ENCODE peak calls at places on chromosomes 11 and 22, in seven cellular contexts. K, N, A, W, D, Z and J are unnamed samples.

GRCh38 chr22:24894998-24895397 is 51.5 kb downstream of the LHFPL7 start:
- DNase-seq in K (no peak), A (peak; percentile 51), W (peak; percentile 57), Z (peak; percentile 56), N (no peak), D (peak; percentile 69), J (no peak)

GRCh38 chr11:76793834-76794291 is 10.7 kb downstream of the TSKU start:
- DNase-seq in N (no peak), D (no peak), W (no peak), Z (no peak), K (no peak), A (no peak), J (peak; percentile 55)

GRCh38 chr11:108241370-108242037 is 18.6 kb downstream of the ATM start:
- DNase-seq in N (no peak), W (no peak), K (no peak), A (no peak), Z (no peak), D (no peak), J (peak; percentile 65)

GRCh38 chr11:44681698-44682097 is 45.1 kb upstream of the TSPAN18 start:
- DNase-seq in A (peak; percentile 73), K (no peak), W (peak; percentile 33), N (no peak), Z (peak; percentile 20), D (no peak), J (no peak)

GRCh38 chr11:6670202-6670830 is 12.8 kb downstream of the MRPL17 start:
- DNase-seq in A (no peak), W (no peak), Z (no peak), K (no peak), D (no peak), N (no peak), J (no peak)

GRCh38 chr22:42080287-42080686 is 787 bp downstream of the SMDT1 start:
- DNase-seq in A (peak; percentile 41), W (peak; percentile 23), D (peak; percentile 17), Z (peak; percentile 46), N (no peak), K (peak; percentile 46), J (no peak)

GRCh38 chr11:34655335-34656008 is 34.6 kb downstream of the EHF start:
- DNase-seq in W (no peak), A (peak; percentile 85), K (no peak), N (no peak), D (peak; percentile 96), Z (peak; percentile 85), J (no peak)

GRCh38 chr11:128941573-128942271 is 949 bp downstream of the TP53AIP1 start:
- DNase-seq in K (no peak), D (no peak), W (no peak), Z (no peak), N (no peak), A (peak; percentile 37), J (no peak)

GRCh38 chr11:73951797-73952196 is 971 bp downstream of the DNAJB13 start:
- DNase-seq in Z (no peak), D (no peak), N (no peak), K (no peak), W (no peak), A (no peak), J (peak; percentile 32)